ENCODE peak calls at places on chromosomes 5 and 9, in four cellular contexts. W is A549, E is SK-N-SH, M is HepG2. I is an unnamed sample.
A peak's percentile ranks its signal among the peaks of the same experiment; 100 is the strongest.

GRCh38 chr9:129544766-129545165 is 76.1 kb downstream of the C9orf50 start:
- DNase-seq in W (no peak), E (no peak), M (no peak), I (peak; percentile 73)

GRCh38 chr9:19379697-19380046 is 364 bp downstream of the RPS6 start:
- DNase-seq in W (no peak), E (peak; percentile 54), M (no peak), I (peak; percentile 16)

GRCh38 chr9:8447618-8448017 is 648.0 kb upstream of the DMAC1 start:
- DNase-seq in W (no peak), E (no peak), M (no peak), I (no peak)

GRCh38 chr5:59124983-59125960 is 542.4 kb downstream of the RAB3C start:
- DNase-seq in W (no peak), E (no peak), M (no peak), I (peak; percentile 37)

GRCh38 chr5:28400076-28400475 is 1361.7 kb upstream of the CDH9 start:
- DNase-seq in W (no peak), E (no peak), M (no peak), I (no peak)

GRCh38 chr9:2610985-2611384 is 10.6 kb upstream of the VLDLR start:
- DNase-seq in W (no peak), E (no peak), M (no peak), I (peak; percentile 41)

GRCh38 chr5:180135128-180135955 is 63.8 kb upstream of the RNF130 start:
- DNase-seq in W (no peak), E (no peak), M (no peak), I (peak; percentile 79)

GRCh38 chr9:137279741-137280477 is 2.4 kb downstream of the TOR4A start:
- DNase-seq in W (no peak), E (no peak), M (no peak), I (no peak)

GRCh38 chr9:79847074-79847473 is 275.3 kb downstream of the TLE4 start:
- DNase-seq in W (no peak), E (no peak), M (no peak), I (no peak)

GRCh38 chr5:111680737-111681413 is 76.1 kb downstream of the NREP start:
- DNase-seq in W (peak; percentile 49), E (peak; percentile 63), M (peak; percentile 90), I (peak; percentile 97)

GRCh38 chr5:172848419-172848818 is 14.4 kb downstream of the ERGIC1 start:
- DNase-seq in W (no peak), E (no peak), M (no peak), I (no peak)

DNA sequence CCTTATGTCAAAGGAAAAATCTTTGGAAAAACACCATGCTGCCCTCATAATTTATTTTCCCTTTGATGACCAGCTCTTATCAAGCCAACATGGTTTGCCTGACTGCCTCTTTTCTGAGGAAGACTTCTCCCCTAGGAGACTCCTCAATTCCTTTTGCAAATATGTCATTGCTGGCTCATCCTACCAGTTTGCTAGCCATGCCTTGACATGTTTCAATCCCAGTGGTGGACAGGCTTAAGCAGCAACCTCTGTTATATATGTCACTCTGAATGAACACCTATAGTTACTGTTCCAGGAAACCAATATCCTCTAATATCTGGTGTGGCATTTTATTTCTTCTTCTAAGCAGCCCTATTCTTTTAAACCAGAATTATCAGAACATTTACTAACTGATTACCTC is 615.8 kb downstream of the HTR1A start:
- DNase-seq in W (no peak), E (no peak), M (no peak), I (no peak)
- TF ChIP-seq USF2 in W (no peak), E (no peak), M (no peak), I (no peak)

DNA sequence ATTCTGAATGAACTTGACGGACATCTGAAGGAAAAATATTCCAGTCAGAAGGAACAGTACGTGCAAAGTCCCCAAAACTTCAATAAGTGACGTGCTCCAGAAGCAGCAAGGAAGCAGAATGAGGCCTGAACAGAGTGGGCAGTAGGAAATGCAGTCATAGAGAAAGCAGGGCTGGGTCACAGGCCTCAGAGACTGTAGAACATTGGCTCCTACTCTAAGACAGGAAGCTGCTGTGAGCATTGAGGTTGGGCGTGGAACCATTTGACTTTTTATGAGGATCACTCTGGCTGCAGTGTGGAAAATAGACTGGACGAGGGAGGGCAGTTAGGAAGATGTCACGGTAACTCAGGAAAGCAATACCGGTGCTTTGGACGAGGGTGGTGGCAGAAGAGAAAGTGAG is 64.0 kb downstream of the DOCK8 start:
- DNase-seq in W (no peak), E (no peak), M (no peak), I (no peak)
- TF ChIP-seq USF2 in W (no peak), E (no peak), M (no peak), I (no peak)

GRCh38 chr9:107749787-107750444 is 260.3 kb upstream of the KLF4 start:
- DNase-seq in W (peak; percentile 56), E (no peak), M (peak; percentile 5), I (peak; percentile 96)
- TF ChIP-seq USF2 in W (no peak), E (no peak), M (no peak), I (peak; percentile 77)

GRCh38 chr5:72760259-72760658 is 56.2 kb upstream of the TNPO1 start:
- DNase-seq in W (no peak), E (no peak), M (no peak), I (peak; percentile 53)
- TF ChIP-seq USF2 in W (no peak), E (no peak), M (no peak), I (no peak)

DNA sequence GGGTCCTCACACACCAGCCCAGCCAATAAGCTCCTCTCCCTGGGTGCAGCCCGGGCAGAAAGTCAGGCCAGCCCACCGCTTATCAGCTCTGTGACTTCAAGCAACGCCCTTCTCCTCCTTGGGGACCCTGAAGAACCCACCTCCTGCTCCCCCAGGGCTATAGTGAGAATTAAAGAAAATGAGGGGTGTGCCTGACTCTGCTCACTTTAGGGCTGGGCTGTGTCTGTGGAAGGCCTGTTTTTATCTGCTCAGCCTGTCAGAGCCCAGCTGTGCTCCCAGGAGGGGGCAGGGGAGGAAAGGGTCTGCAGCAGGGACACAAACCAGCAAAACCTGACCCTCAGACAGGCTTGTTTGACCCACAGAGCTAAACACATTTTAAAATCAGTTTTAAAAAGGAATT is 3.9 kb downstream of the GPRIN1 start:
- DNase-seq in W (no peak), E (no peak), M (no peak), I (no peak)
- TF ChIP-seq USF2 in W (no peak), E (no peak), M (no peak), I (no peak)

DNA sequence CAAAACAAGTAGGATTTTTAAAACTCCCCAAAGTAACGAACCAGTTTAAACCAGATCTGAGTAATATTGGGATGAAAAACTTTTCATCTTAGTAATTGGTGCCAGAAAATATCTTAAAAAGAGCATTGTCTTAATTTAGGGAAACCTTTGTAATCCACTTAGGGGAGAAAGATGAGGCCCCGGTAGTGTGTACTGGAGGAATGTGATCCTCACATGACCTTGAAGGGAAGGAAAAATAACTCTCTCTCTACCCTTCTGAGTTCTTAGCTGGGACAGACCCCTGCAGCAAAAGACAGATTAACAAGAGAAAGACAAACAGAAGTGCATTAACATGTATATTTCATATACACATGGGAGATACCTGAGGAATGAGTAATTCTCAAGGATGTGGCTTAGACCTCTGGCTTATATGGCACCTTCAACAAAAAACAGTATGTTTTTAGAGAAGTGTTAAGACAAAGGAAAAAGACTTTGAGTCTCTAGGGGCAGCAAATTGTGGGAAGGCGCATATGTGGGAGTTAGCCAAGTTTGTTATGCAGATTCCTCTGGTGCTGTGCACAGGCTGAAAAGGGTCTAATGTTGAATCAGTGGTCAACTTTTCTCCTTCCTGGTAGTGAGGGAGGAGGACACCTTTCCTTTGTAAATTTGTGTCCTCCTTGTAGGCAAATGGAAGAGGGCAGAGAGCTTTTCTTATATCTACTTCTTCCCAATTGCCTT is 138.8 kb downstream of the LRRC70 start:
- DNase-seq in W (no peak), E (no peak), M (no peak), I (no peak)
- TF ChIP-seq USF2 in W (no peak), E (no peak), M (no peak), I (no peak)

GRCh38 chr9:136059851-136060670 is 35.0 kb downstream of the NACC2 start:
- DNase-seq in W (no peak), E (peak; percentile 76), M (no peak), I (peak; percentile 62)
- TF ChIP-seq USF2 in W (no peak), E (no peak), M (no peak), I (no peak)

GRCh38 chr5:159990506-159990905 is 18.4 kb upstream of the TTC1 start:
- DNase-seq in W (no peak), E (no peak), M (no peak), I (no peak)
- TF ChIP-seq USF2 in W (no peak), E (no peak), M (no peak), I (no peak)

GRCh38 chr9:111531716-111532115 is 6.7 kb downstream of the ZNF483 start:
- DNase-seq in W (no peak), E (no peak), M (no peak), I (no peak)

GRCh38 chr9:111525056-111525977 is at the start of gene ZNF483:
- DNase-seq in W (peak; percentile 73), E (peak; percentile 93), M (peak; percentile 78), I (peak; percentile 75)

GRCh38 chr9:111524731-111525055 is 286 bp upstream of the ZNF483 start:
- DNase-seq in W (no peak), E (no peak), M (no peak), I (no peak)

GRCh38 chr9:111529787-111530186 is 4.8 kb downstream of the ZNF483 start:
- DNase-seq in W (no peak), E (no peak), M (no peak), I (no peak)

DNA sequence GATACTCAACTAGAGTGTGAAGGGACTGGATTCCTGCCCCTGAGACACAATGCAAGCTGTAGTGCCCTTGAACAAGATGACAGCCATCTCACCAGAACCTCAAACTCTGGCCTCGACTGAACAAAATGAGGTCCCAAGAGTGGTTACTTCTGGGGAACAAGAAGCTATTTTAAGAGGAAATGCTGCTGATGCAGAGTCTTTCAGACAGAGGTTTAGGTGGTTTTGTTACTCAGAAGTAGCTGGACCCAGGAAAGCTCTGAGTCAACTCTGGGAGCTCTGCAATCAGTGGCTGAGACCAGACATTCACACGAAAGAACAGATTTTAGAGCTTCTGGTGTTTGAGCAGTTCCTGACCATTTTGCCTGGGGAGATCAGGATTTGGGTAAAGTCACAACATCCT is 2.4 kb downstream of the ZNF483 start:
- DNase-seq in W (no peak), E (no peak), M (no peak), I (no peak)
- TF ChIP-seq USF2 in W (no peak), E (no peak), M (no peak), I (no peak)